ENCODE peak calls at places on chromosome 22, in seven cellular contexts. N is Kasumi-1; D is progenitor cell of endocrine pancreas; W is smooth muscle cell of the brain vasculature; V is B cell; T is CD8-positive, alpha-beta T cell; C is iPS-NIHi11. B is an unnamed sample.

GRCh38 chr22:18987765-18988164 is 51.7 kb upstream of the PRODH start:
- DNase-seq in N (no peak), T (no peak), C (peak), V (no peak), W (no peak), D (no peak), B (peak)

GRCh38 chr22:21796863-21797262 is 61.3 kb upstream of the YPEL1 start:
- DNase-seq in D (no peak), N (no peak), C (peak), V (no peak), W (no peak), T (no peak), B (no peak)

GRCh38 chr22:16966251-16966650 is 41.8 kb downstream of the GAB4 start:
- DNase-seq in C (no peak), D (no peak), T (no peak), N (no peak), W (no peak), V (no peak), B (no peak)

GRCh38 chr22:49270595-49271368 is 556.9 kb downstream of the BRD1 start:
- DNase-seq in T (no peak), D (no peak), W (no peak), C (no peak), N (no peak), V (no peak), B (peak)

GRCh38 chr22:23580586-23581251 is 629 bp upstream of the IGLL1 start:
- DNase-seq in V (no peak), T (no peak), W (no peak), N (peak), C (no peak), D (no peak), B (no peak)

GRCh38 chr22:37503850-37504249 is 15.4 kb downstream of the CARD10 start:
- DNase-seq in T (no peak), D (no peak), W (no peak), N (no peak), C (no peak), V (no peak), B (no peak)

GRCh38 chr22:50048836-50049235 is 9.3 kb downstream of the TTLL8 start:
- DNase-seq in V (no peak), T (no peak), N (no peak), W (no peak), C (no peak), D (no peak), B (no peak)

GRCh38 chr22:29480512-29481264 is 670 bp downstream of the NEFH start:
- DNase-seq in T (no peak), N (no peak), D (no peak), W (no peak), C (peak), V (peak), B (no peak)

GRCh38 chr22:37894939-37895670 is 11.0 kb upstream of the MICALL1 start:
- DNase-seq in D (no peak), W (no peak), V (no peak), C (peak), T (no peak), N (no peak), B (no peak)

GRCh38 chr22:29487587-29487986 is 7.6 kb downstream of the NEFH start:
- DNase-seq in V (no peak), W (no peak), N (no peak), D (no peak), C (no peak), T (no peak), B (no peak)